ENCODE peak calls at places on chromosomes 16 and 17, in seven cellular contexts. One of them, this sample, is unnamed.

GRCh38 chr17:17750881-17751280 is 69.6 kb downstream of the RAI1 start:
- DNase-seq in cardiac fibroblast: no peak
- DNase-seq in T-cell: peak; percentile 28
- DNase-seq in ACHN: no peak
- DNase-seq in activated T-cell treated with anti-CD3 and anti-CD28 coated beads for 4 hours: no peak
- DNase-seq in NCI-H345: no peak
- DNase-seq in activated naive CD4-positive, alpha-beta T cell treated with anti-CD3 and anti-CD28 coated beads for 36 hours: peak; percentile 71
- DNase-seq in this sample: no peak

GRCh38 chr17:32487460-32488176 is 825 bp downstream of the CDK5R1 start:
- DNase-seq in cardiac fibroblast: peak; percentile 12
- DNase-seq in T-cell: no peak
- DNase-seq in ACHN: peak; percentile 22
- DNase-seq in activated T-cell treated with anti-CD3 and anti-CD28 coated beads for 4 hours: no peak
- DNase-seq in NCI-H345: no peak
- DNase-seq in activated naive CD4-positive, alpha-beta T cell treated with anti-CD3 and anti-CD28 coated beads for 36 hours: peak; percentile 58
- DNase-seq in this sample: no peak

GRCh38 chr17:30005709-30006320 is 64.4 kb downstream of the EFCAB5 start:
- DNase-seq in cardiac fibroblast: peak; percentile 52
- DNase-seq in T-cell: no peak
- DNase-seq in ACHN: no peak
- DNase-seq in activated T-cell treated with anti-CD3 and anti-CD28 coated beads for 4 hours: no peak
- DNase-seq in NCI-H345: no peak
- DNase-seq in activated naive CD4-positive, alpha-beta T cell treated with anti-CD3 and anti-CD28 coated beads for 36 hours: no peak
- DNase-seq in this sample: peak; percentile 46

GRCh38 chr17:33572615-33573014 is 279.5 kb upstream of the ASIC2 start:
- DNase-seq in cardiac fibroblast: no peak
- DNase-seq in T-cell: no peak
- DNase-seq in ACHN: no peak
- DNase-seq in activated T-cell treated with anti-CD3 and anti-CD28 coated beads for 4 hours: no peak
- DNase-seq in NCI-H345: no peak
- DNase-seq in activated naive CD4-positive, alpha-beta T cell treated with anti-CD3 and anti-CD28 coated beads for 36 hours: no peak
- DNase-seq in this sample: no peak

GRCh38 chr17:66716236-66717026 is 118.5 kb upstream of the CACNG5 start:
- DNase-seq in cardiac fibroblast: peak; percentile 33
- DNase-seq in T-cell: no peak
- DNase-seq in ACHN: no peak
- DNase-seq in activated T-cell treated with anti-CD3 and anti-CD28 coated beads for 4 hours: no peak
- DNase-seq in NCI-H345: peak; percentile 80
- DNase-seq in activated naive CD4-positive, alpha-beta T cell treated with anti-CD3 and anti-CD28 coated beads for 36 hours: no peak
- DNase-seq in this sample: no peak

GRCh38 chr16:53523126-53523804 is 20.3 kb upstream of the AKTIP start:
- DNase-seq in cardiac fibroblast: no peak
- DNase-seq in T-cell: no peak
- DNase-seq in ACHN: no peak
- DNase-seq in activated T-cell treated with anti-CD3 and anti-CD28 coated beads for 4 hours: no peak
- DNase-seq in NCI-H345: no peak
- DNase-seq in activated naive CD4-positive, alpha-beta T cell treated with anti-CD3 and anti-CD28 coated beads for 36 hours: no peak
- DNase-seq in this sample: no peak

GRCh38 chr17:62703269-62703775 is 75.9 kb downstream of the MRC2 start:
- DNase-seq in cardiac fibroblast: no peak
- DNase-seq in T-cell: no peak
- DNase-seq in ACHN: peak; percentile 86
- DNase-seq in activated T-cell treated with anti-CD3 and anti-CD28 coated beads for 4 hours: no peak
- DNase-seq in NCI-H345: peak; percentile 46
- DNase-seq in activated naive CD4-positive, alpha-beta T cell treated with anti-CD3 and anti-CD28 coated beads for 36 hours: peak; percentile 32
- DNase-seq in this sample: no peak

GRCh38 chr16:17343028-17343427 is 127.7 kb downstream of the XYLT1 start:
- DNase-seq in cardiac fibroblast: no peak
- DNase-seq in T-cell: peak; percentile 69
- DNase-seq in ACHN: no peak
- DNase-seq in activated T-cell treated with anti-CD3 and anti-CD28 coated beads for 4 hours: no peak
- DNase-seq in NCI-H345: no peak
- DNase-seq in activated naive CD4-positive, alpha-beta T cell treated with anti-CD3 and anti-CD28 coated beads for 36 hours: peak; percentile 58
- DNase-seq in this sample: no peak

GRCh38 chr17:36813357-36813756 is 123.9 kb upstream of the LHX1 start:
- DNase-seq in cardiac fibroblast: no peak
- DNase-seq in T-cell: no peak
- DNase-seq in ACHN: no peak
- DNase-seq in activated T-cell treated with anti-CD3 and anti-CD28 coated beads for 4 hours: no peak
- DNase-seq in NCI-H345: no peak
- DNase-seq in activated naive CD4-positive, alpha-beta T cell treated with anti-CD3 and anti-CD28 coated beads for 36 hours: no peak
- DNase-seq in this sample: no peak

GRCh38 chr17:38559025-38559879 is 46.5 kb downstream of the SRCIN1 start:
- DNase-seq in cardiac fibroblast: peak; percentile 73
- DNase-seq in T-cell: peak; percentile 87
- DNase-seq in ACHN: peak; percentile 96
- DNase-seq in activated T-cell treated with anti-CD3 and anti-CD28 coated beads for 4 hours: peak; percentile 92
- DNase-seq in NCI-H345: peak; percentile 96
- DNase-seq in activated naive CD4-positive, alpha-beta T cell treated with anti-CD3 and anti-CD28 coated beads for 36 hours: peak; percentile 96
- DNase-seq in this sample: peak; percentile 38

GRCh38 chr16:73177896-73178295 is 130.0 kb upstream of the ZFHX3 start:
- DNase-seq in cardiac fibroblast: no peak
- DNase-seq in T-cell: no peak
- DNase-seq in ACHN: no peak
- DNase-seq in activated T-cell treated with anti-CD3 and anti-CD28 coated beads for 4 hours: no peak
- DNase-seq in NCI-H345: no peak
- DNase-seq in activated naive CD4-positive, alpha-beta T cell treated with anti-CD3 and anti-CD28 coated beads for 36 hours: no peak
- DNase-seq in this sample: no peak

GRCh38 chr17:49741009-49741691 is 22.8 kb downstream of the FAM117A start:
- DNase-seq in cardiac fibroblast: peak; percentile 51
- DNase-seq in T-cell: no peak
- DNase-seq in ACHN: no peak
- DNase-seq in activated T-cell treated with anti-CD3 and anti-CD28 coated beads for 4 hours: no peak
- DNase-seq in NCI-H345: no peak
- DNase-seq in activated naive CD4-positive, alpha-beta T cell treated with anti-CD3 and anti-CD28 coated beads for 36 hours: no peak
- DNase-seq in this sample: no peak

GRCh38 chr17:35605753-35606152 is 18.6 kb downstream of the AP2B1 start:
- DNase-seq in cardiac fibroblast: no peak
- DNase-seq in T-cell: no peak
- DNase-seq in ACHN: no peak
- DNase-seq in activated T-cell treated with anti-CD3 and anti-CD28 coated beads for 4 hours: no peak
- DNase-seq in NCI-H345: no peak
- DNase-seq in activated naive CD4-positive, alpha-beta T cell treated with anti-CD3 and anti-CD28 coated beads for 36 hours: no peak
- DNase-seq in this sample: no peak

GRCh38 chr16:64453643-64454042 is 668.2 kb downstream of the CDH11 start:
- DNase-seq in cardiac fibroblast: peak; percentile 18
- DNase-seq in T-cell: no peak
- DNase-seq in ACHN: no peak
- DNase-seq in activated T-cell treated with anti-CD3 and anti-CD28 coated beads for 4 hours: no peak
- DNase-seq in NCI-H345: no peak
- DNase-seq in activated naive CD4-positive, alpha-beta T cell treated with anti-CD3 and anti-CD28 coated beads for 36 hours: no peak
- DNase-seq in this sample: peak; percentile 47

GRCh38 chr17:77246110-77247047 is 105.6 kb downstream of the SEC14L1 start:
- DNase-seq in cardiac fibroblast: no peak
- DNase-seq in T-cell: no peak
- DNase-seq in ACHN: no peak
- DNase-seq in activated T-cell treated with anti-CD3 and anti-CD28 coated beads for 4 hours: no peak
- DNase-seq in NCI-H345: no peak
- DNase-seq in activated naive CD4-positive, alpha-beta T cell treated with anti-CD3 and anti-CD28 coated beads for 36 hours: no peak
- DNase-seq in this sample: no peak

GRCh38 chr17:70687421-70687820 is 518.1 kb downstream of the KCNJ2 start:
- DNase-seq in cardiac fibroblast: no peak
- DNase-seq in T-cell: no peak
- DNase-seq in ACHN: peak; percentile 52
- DNase-seq in activated T-cell treated with anti-CD3 and anti-CD28 coated beads for 4 hours: no peak
- DNase-seq in NCI-H345: no peak
- DNase-seq in activated naive CD4-positive, alpha-beta T cell treated with anti-CD3 and anti-CD28 coated beads for 36 hours: no peak
- DNase-seq in this sample: no peak

GRCh38 chr17:28467456-28468025 is 5.9 kb upstream of the SLC13A2 start:
- DNase-seq in cardiac fibroblast: peak; percentile 77
- DNase-seq in T-cell: no peak
- DNase-seq in ACHN: no peak
- DNase-seq in activated T-cell treated with anti-CD3 and anti-CD28 coated beads for 4 hours: no peak
- DNase-seq in NCI-H345: no peak
- DNase-seq in activated naive CD4-positive, alpha-beta T cell treated with anti-CD3 and anti-CD28 coated beads for 36 hours: no peak
- DNase-seq in this sample: peak; percentile 61

GRCh38 chr16:8708546-8708945 is 34.1 kb downstream of the ABAT start:
- DNase-seq in cardiac fibroblast: no peak
- DNase-seq in T-cell: no peak
- DNase-seq in ACHN: no peak
- DNase-seq in activated T-cell treated with anti-CD3 and anti-CD28 coated beads for 4 hours: no peak
- DNase-seq in NCI-H345: peak; percentile 47
- DNase-seq in activated naive CD4-positive, alpha-beta T cell treated with anti-CD3 and anti-CD28 coated beads for 36 hours: no peak
- DNase-seq in this sample: no peak

GRCh38 chr17:64240741-64241347 is 22.2 kb downstream of the TEX2 start:
- DNase-seq in cardiac fibroblast: peak; percentile 64
- DNase-seq in T-cell: no peak
- DNase-seq in ACHN: no peak
- DNase-seq in activated T-cell treated with anti-CD3 and anti-CD28 coated beads for 4 hours: no peak
- DNase-seq in NCI-H345: no peak
- DNase-seq in activated naive CD4-positive, alpha-beta T cell treated with anti-CD3 and anti-CD28 coated beads for 36 hours: no peak
- DNase-seq in this sample: peak; percentile 31

GRCh38 chr17:21540502-21540901 is 151.8 kb upstream of the KCNJ18 start:
- DNase-seq in cardiac fibroblast: no peak
- DNase-seq in T-cell: no peak
- DNase-seq in ACHN: no peak
- DNase-seq in activated T-cell treated with anti-CD3 and anti-CD28 coated beads for 4 hours: no peak
- DNase-seq in NCI-H345: no peak
- DNase-seq in activated naive CD4-positive, alpha-beta T cell treated with anti-CD3 and anti-CD28 coated beads for 36 hours: no peak
- DNase-seq in this sample: no peak

GRCh38 chr17:8253801-8254200 is 4.7 kb downstream of the PFAS start:
- DNase-seq in cardiac fibroblast: peak; percentile 30
- DNase-seq in T-cell: no peak
- DNase-seq in ACHN: peak; percentile 27
- DNase-seq in activated T-cell treated with anti-CD3 and anti-CD28 coated beads for 4 hours: no peak
- DNase-seq in NCI-H345: no peak
- DNase-seq in activated naive CD4-positive, alpha-beta T cell treated with anti-CD3 and anti-CD28 coated beads for 36 hours: no peak
- DNase-seq in this sample: no peak

GRCh38 chr16:50311891-50312501 is 45.6 kb downstream of the ADCY7 start:
- DNase-seq in cardiac fibroblast: no peak
- DNase-seq in T-cell: no peak
- DNase-seq in ACHN: no peak
- DNase-seq in activated T-cell treated with anti-CD3 and anti-CD28 coated beads for 4 hours: no peak
- DNase-seq in NCI-H345: no peak
- DNase-seq in activated naive CD4-positive, alpha-beta T cell treated with anti-CD3 and anti-CD28 coated beads for 36 hours: no peak
- DNase-seq in this sample: no peak

GRCh38 chr16:74290356-74290755 is 6.3 kb upstream of the PSMD7 start:
- DNase-seq in cardiac fibroblast: no peak
- DNase-seq in T-cell: no peak
- DNase-seq in ACHN: no peak
- DNase-seq in activated T-cell treated with anti-CD3 and anti-CD28 coated beads for 4 hours: no peak
- DNase-seq in NCI-H345: no peak
- DNase-seq in activated naive CD4-positive, alpha-beta T cell treated with anti-CD3 and anti-CD28 coated beads for 36 hours: no peak
- DNase-seq in this sample: no peak

GRCh38 chr17:67136191-67137025 is 92.1 kb downstream of the CACNG1 start:
- DNase-seq in cardiac fibroblast: no peak
- DNase-seq in T-cell: no peak
- DNase-seq in ACHN: no peak
- DNase-seq in activated T-cell treated with anti-CD3 and anti-CD28 coated beads for 4 hours: no peak
- DNase-seq in NCI-H345: no peak
- DNase-seq in activated naive CD4-positive, alpha-beta T cell treated with anti-CD3 and anti-CD28 coated beads for 36 hours: no peak
- DNase-seq in this sample: no peak

GRCh38 chr17:21378553-21378952 is 2.4 kb downstream of the KCNJ12 start:
- DNase-seq in cardiac fibroblast: no peak
- DNase-seq in T-cell: no peak
- DNase-seq in ACHN: no peak
- DNase-seq in activated T-cell treated with anti-CD3 and anti-CD28 coated beads for 4 hours: no peak
- DNase-seq in NCI-H345: no peak
- DNase-seq in activated naive CD4-positive, alpha-beta T cell treated with anti-CD3 and anti-CD28 coated beads for 36 hours: no peak
- DNase-seq in this sample: no peak

GRCh38 chr16:71618429-71618828 is 7.6 kb upstream of the MARVELD3 start:
- DNase-seq in cardiac fibroblast: no peak
- DNase-seq in T-cell: no peak
- DNase-seq in ACHN: no peak
- DNase-seq in activated T-cell treated with anti-CD3 and anti-CD28 coated beads for 4 hours: no peak
- DNase-seq in NCI-H345: no peak
- DNase-seq in activated naive CD4-positive, alpha-beta T cell treated with anti-CD3 and anti-CD28 coated beads for 36 hours: no peak
- DNase-seq in this sample: no peak

GRCh38 chr17:56754523-56755208 is 79.1 kb downstream of the C17orf67 start:
- DNase-seq in cardiac fibroblast: peak; percentile 32
- DNase-seq in T-cell: no peak
- DNase-seq in ACHN: no peak
- DNase-seq in activated T-cell treated with anti-CD3 and anti-CD28 coated beads for 4 hours: no peak
- DNase-seq in NCI-H345: no peak
- DNase-seq in activated naive CD4-positive, alpha-beta T cell treated with anti-CD3 and anti-CD28 coated beads for 36 hours: peak; percentile 53
- DNase-seq in this sample: peak; percentile 45

GRCh38 chr16:86673090-86673955 is 95.0 kb downstream of the FOXL1 start:
- DNase-seq in cardiac fibroblast: no peak
- DNase-seq in T-cell: no peak
- DNase-seq in ACHN: no peak
- DNase-seq in activated T-cell treated with anti-CD3 and anti-CD28 coated beads for 4 hours: no peak
- DNase-seq in NCI-H345: no peak
- DNase-seq in activated naive CD4-positive, alpha-beta T cell treated with anti-CD3 and anti-CD28 coated beads for 36 hours: no peak
- DNase-seq in this sample: no peak

GRCh38 chr17:77457572-77458201 is 316.9 kb downstream of the SEC14L1 start:
- DNase-seq in cardiac fibroblast: no peak
- DNase-seq in T-cell: no peak
- DNase-seq in ACHN: no peak
- DNase-seq in activated T-cell treated with anti-CD3 and anti-CD28 coated beads for 4 hours: no peak
- DNase-seq in NCI-H345: no peak
- DNase-seq in activated naive CD4-positive, alpha-beta T cell treated with anti-CD3 and anti-CD28 coated beads for 36 hours: no peak
- DNase-seq in this sample: no peak

GRCh38 chr16:68782198-68783174 is 45.4 kb downstream of the CDH1 start:
- DNase-seq in cardiac fibroblast: no peak
- DNase-seq in T-cell: no peak
- DNase-seq in ACHN: no peak
- DNase-seq in activated T-cell treated with anti-CD3 and anti-CD28 coated beads for 4 hours: no peak
- DNase-seq in NCI-H345: no peak
- DNase-seq in activated naive CD4-positive, alpha-beta T cell treated with anti-CD3 and anti-CD28 coated beads for 36 hours: no peak
- DNase-seq in this sample: no peak

GRCh38 chr16:85055503-85056210 is 28.1 kb downstream of the KIAA0513 start:
- DNase-seq in cardiac fibroblast: peak; percentile 71
- DNase-seq in T-cell: peak; percentile 75
- DNase-seq in ACHN: peak; percentile 43
- DNase-seq in activated T-cell treated with anti-CD3 and anti-CD28 coated beads for 4 hours: peak; percentile 35
- DNase-seq in NCI-H345: no peak
- DNase-seq in activated naive CD4-positive, alpha-beta T cell treated with anti-CD3 and anti-CD28 coated beads for 36 hours: peak; percentile 77
- DNase-seq in this sample: peak; percentile 62